ENCODE peak calls at places on chromosome 1, in eight cellular contexts. One of them, this sample, is unnamed.

GRCh38 chr1:72586023-72586685 is 303.8 kb upstream of the NEGR1 start:
- DNase-seq in naive thymus-derived CD8-positive, alpha-beta T cell: no peak
- DNase-seq in NCI-H2081: no peak
- DNase-seq in posterior cingulate gyrus: no peak
- DNase-seq in left cardiac atrium: no peak
- DNase-seq in PC-9: no peak
- DNase-seq in COLO829: no peak
- DNase-seq in astrocyte of the spinal cord: no peak
- DNase-seq in this sample: no peak

GRCh38 chr1:43565600-43566360 is 35.1 kb downstream of the PTPRF start:
- DNase-seq in COLO829: peak; percentile 60
- DNase-seq in NCI-H2081: no peak
- DNase-seq in naive thymus-derived CD8-positive, alpha-beta T cell: peak; percentile 32
- DNase-seq in posterior cingulate gyrus: peak; percentile 97
- DNase-seq in PC-9: peak; percentile 8
- DNase-seq in astrocyte of the spinal cord: peak; percentile 39
- DNase-seq in left cardiac atrium: peak; percentile 79
- DNase-seq in this sample: no peak

GRCh38 chr1:26530540-26530897 is 958 bp downstream of the RPS6KA1 start:
- DNase-seq in left cardiac atrium: no peak
- DNase-seq in NCI-H2081: no peak
- DNase-seq in PC-9: no peak
- DNase-seq in naive thymus-derived CD8-positive, alpha-beta T cell: no peak
- DNase-seq in COLO829: no peak
- DNase-seq in posterior cingulate gyrus: no peak
- DNase-seq in astrocyte of the spinal cord: no peak
- DNase-seq in this sample: no peak

GRCh38 chr1:67053535-67053784 is 488 bp downstream of the SLC35D1 start:
- DNase-seq in NCI-H2081: no peak
- DNase-seq in left cardiac atrium: peak; percentile 64
- DNase-seq in naive thymus-derived CD8-positive, alpha-beta T cell: no peak
- DNase-seq in posterior cingulate gyrus: peak; percentile 90
- DNase-seq in astrocyte of the spinal cord: no peak
- DNase-seq in COLO829: peak; percentile 42
- DNase-seq in PC-9: peak; percentile 40
- DNase-seq in this sample: no peak

GRCh38 chr1:3341236-3341994 is 113.0 kb upstream of the ARHGEF16 start:
- DNase-seq in COLO829: no peak
- DNase-seq in naive thymus-derived CD8-positive, alpha-beta T cell: no peak
- DNase-seq in PC-9: no peak
- DNase-seq in posterior cingulate gyrus: no peak
- DNase-seq in astrocyte of the spinal cord: no peak
- DNase-seq in left cardiac atrium: no peak
- DNase-seq in NCI-H2081: no peak
- DNase-seq in this sample: no peak

GRCh38 chr1:47948126-47948525 is 49.1 kb downstream of the TRABD2B start:
- DNase-seq in COLO829: no peak
- DNase-seq in NCI-H2081: no peak
- DNase-seq in PC-9: no peak
- DNase-seq in left cardiac atrium: no peak
- DNase-seq in astrocyte of the spinal cord: no peak
- DNase-seq in posterior cingulate gyrus: peak; percentile 65
- DNase-seq in naive thymus-derived CD8-positive, alpha-beta T cell: no peak
- DNase-seq in this sample: no peak

GRCh38 chr1:228777211-228777610 is 41.9 kb downstream of the RHOU start:
- DNase-seq in posterior cingulate gyrus: no peak
- DNase-seq in COLO829: no peak
- DNase-seq in astrocyte of the spinal cord: no peak
- DNase-seq in NCI-H2081: no peak
- DNase-seq in naive thymus-derived CD8-positive, alpha-beta T cell: no peak
- DNase-seq in left cardiac atrium: no peak
- DNase-seq in PC-9: no peak
- DNase-seq in this sample: no peak

GRCh38 chr1:154006136-154006535 is 15.6 kb downstream of the RPS27 start:
- DNase-seq in COLO829: no peak
- DNase-seq in PC-9: no peak
- DNase-seq in NCI-H2081: no peak
- DNase-seq in astrocyte of the spinal cord: peak; percentile 78
- DNase-seq in naive thymus-derived CD8-positive, alpha-beta T cell: no peak
- DNase-seq in posterior cingulate gyrus: no peak
- DNase-seq in left cardiac atrium: no peak
- DNase-seq in this sample: no peak

GRCh38 chr1:206935491-206936067 is 10.7 kb downstream of the PIGR start:
- DNase-seq in NCI-H2081: no peak
- DNase-seq in naive thymus-derived CD8-positive, alpha-beta T cell: peak; percentile 49
- DNase-seq in PC-9: no peak
- DNase-seq in astrocyte of the spinal cord: no peak
- DNase-seq in left cardiac atrium: no peak
- DNase-seq in posterior cingulate gyrus: no peak
- DNase-seq in COLO829: peak; percentile 45
- DNase-seq in this sample: no peak

GRCh38 chr1:152111515-152111968 is 3.7 kb downstream of the TCHH start:
- DNase-seq in naive thymus-derived CD8-positive, alpha-beta T cell: no peak
- DNase-seq in astrocyte of the spinal cord: peak; percentile 47
- DNase-seq in COLO829: no peak
- DNase-seq in left cardiac atrium: peak; percentile 23
- DNase-seq in posterior cingulate gyrus: peak; percentile 91
- DNase-seq in NCI-H2081: no peak
- DNase-seq in PC-9: no peak
- DNase-seq in this sample: peak; percentile 12

GRCh38 chr1:9730096-9730901 is 78.8 kb downstream of the PIK3CD start:
- DNase-seq in left cardiac atrium: no peak
- DNase-seq in astrocyte of the spinal cord: no peak
- DNase-seq in PC-9: no peak
- DNase-seq in posterior cingulate gyrus: peak; percentile 90
- DNase-seq in naive thymus-derived CD8-positive, alpha-beta T cell: no peak
- DNase-seq in NCI-H2081: no peak
- DNase-seq in COLO829: no peak
- DNase-seq in this sample: no peak

GRCh38 chr1:222820159-222820732 is 5.4 kb downstream of the DISP1 start:
- DNase-seq in posterior cingulate gyrus: no peak
- DNase-seq in PC-9: no peak
- DNase-seq in NCI-H2081: no peak
- DNase-seq in astrocyte of the spinal cord: no peak
- DNase-seq in naive thymus-derived CD8-positive, alpha-beta T cell: no peak
- DNase-seq in COLO829: no peak
- DNase-seq in left cardiac atrium: no peak
- DNase-seq in this sample: no peak

GRCh38 chr1:154483941-154484803 is 17.8 kb upstream of the TDRD10 start:
- DNase-seq in NCI-H2081: no peak
- DNase-seq in astrocyte of the spinal cord: peak; percentile 71
- DNase-seq in PC-9: peak; percentile 83
- DNase-seq in posterior cingulate gyrus: no peak
- DNase-seq in COLO829: peak; percentile 42
- DNase-seq in left cardiac atrium: peak; percentile 52
- DNase-seq in naive thymus-derived CD8-positive, alpha-beta T cell: no peak
- DNase-seq in this sample: no peak

GRCh38 chr1:108527135-108527534 is 32.8 kb upstream of the EEIG2 start:
- DNase-seq in left cardiac atrium: no peak
- DNase-seq in NCI-H2081: no peak
- DNase-seq in posterior cingulate gyrus: no peak
- DNase-seq in naive thymus-derived CD8-positive, alpha-beta T cell: no peak
- DNase-seq in astrocyte of the spinal cord: no peak
- DNase-seq in COLO829: no peak
- DNase-seq in PC-9: no peak
- DNase-seq in this sample: no peak

GRCh38 chr1:175394739-175395138 is 202.2 kb upstream of the KIAA0040 start:
- DNase-seq in PC-9: no peak
- DNase-seq in NCI-H2081: peak; percentile 12
- DNase-seq in naive thymus-derived CD8-positive, alpha-beta T cell: no peak
- DNase-seq in astrocyte of the spinal cord: no peak
- DNase-seq in COLO829: no peak
- DNase-seq in posterior cingulate gyrus: peak; percentile 86
- DNase-seq in left cardiac atrium: no peak
- DNase-seq in this sample: no peak

GRCh38 chr1:172885976-172886375 is 164.8 kb downstream of the TNFSF18 start:
- DNase-seq in COLO829: no peak
- DNase-seq in PC-9: peak; percentile 47
- DNase-seq in NCI-H2081: no peak
- DNase-seq in naive thymus-derived CD8-positive, alpha-beta T cell: no peak
- DNase-seq in left cardiac atrium: no peak
- DNase-seq in posterior cingulate gyrus: no peak
- DNase-seq in astrocyte of the spinal cord: peak; percentile 54
- DNase-seq in this sample: no peak

GRCh38 chr1:11858968-11859871 is 475 bp upstream of the NPPB start:
- DNase-seq in PC-9: no peak
- DNase-seq in astrocyte of the spinal cord: peak; percentile 65
- DNase-seq in naive thymus-derived CD8-positive, alpha-beta T cell: peak; percentile 81
- DNase-seq in COLO829: peak; percentile 42
- DNase-seq in posterior cingulate gyrus: peak; percentile 79
- DNase-seq in left cardiac atrium: peak; percentile 76
- DNase-seq in NCI-H2081: no peak
- DNase-seq in this sample: no peak

GRCh38 chr1:151905070-151905442 is 4.3 kb downstream of the THEM4 start:
- DNase-seq in left cardiac atrium: peak; percentile 33
- DNase-seq in NCI-H2081: no peak
- DNase-seq in posterior cingulate gyrus: no peak
- DNase-seq in naive thymus-derived CD8-positive, alpha-beta T cell: peak; percentile 63
- DNase-seq in astrocyte of the spinal cord: no peak
- DNase-seq in COLO829: no peak
- DNase-seq in PC-9: no peak
- DNase-seq in this sample: no peak

GRCh38 chr1:77830946-77831345 is 51.5 kb downstream of the MIGA1 start:
- DNase-seq in PC-9: no peak
- DNase-seq in COLO829: no peak
- DNase-seq in posterior cingulate gyrus: no peak
- DNase-seq in left cardiac atrium: no peak
- DNase-seq in NCI-H2081: no peak
- DNase-seq in naive thymus-derived CD8-positive, alpha-beta T cell: no peak
- DNase-seq in astrocyte of the spinal cord: no peak
- DNase-seq in this sample: no peak

GRCh38 chr1:180611016-180611930 is 20.5 kb upstream of the XPR1 start:
- DNase-seq in posterior cingulate gyrus: no peak
- DNase-seq in COLO829: peak; percentile 84
- DNase-seq in naive thymus-derived CD8-positive, alpha-beta T cell: no peak
- DNase-seq in PC-9: no peak
- DNase-seq in astrocyte of the spinal cord: no peak
- DNase-seq in NCI-H2081: no peak
- DNase-seq in left cardiac atrium: peak; percentile 24
- DNase-seq in this sample: no peak

GRCh38 chr1:223649222-223649621 is 16.3 kb downstream of the CAPN8 start:
- DNase-seq in naive thymus-derived CD8-positive, alpha-beta T cell: no peak
- DNase-seq in posterior cingulate gyrus: no peak
- DNase-seq in NCI-H2081: no peak
- DNase-seq in left cardiac atrium: no peak
- DNase-seq in COLO829: no peak
- DNase-seq in astrocyte of the spinal cord: no peak
- DNase-seq in PC-9: no peak
- DNase-seq in this sample: no peak

GRCh38 chr1:10950316-10951172 is 61.9 kb upstream of the TARDBP start:
- DNase-seq in COLO829: no peak
- DNase-seq in PC-9: no peak
- DNase-seq in astrocyte of the spinal cord: no peak
- DNase-seq in NCI-H2081: no peak
- DNase-seq in left cardiac atrium: no peak
- DNase-seq in naive thymus-derived CD8-positive, alpha-beta T cell: no peak
- DNase-seq in posterior cingulate gyrus: no peak
- DNase-seq in this sample: no peak

GRCh38 chr1:1120866-1121563 is 5.1 kb upstream of the C1orf159 start:
- DNase-seq in naive thymus-derived CD8-positive, alpha-beta T cell: no peak
- DNase-seq in astrocyte of the spinal cord: no peak
- DNase-seq in NCI-H2081: peak; percentile 40
- DNase-seq in left cardiac atrium: peak; percentile 14
- DNase-seq in posterior cingulate gyrus: peak; percentile 78
- DNase-seq in COLO829: no peak
- DNase-seq in PC-9: no peak
- DNase-seq in this sample: no peak